ENCODE peak calls at places on chromosomes 4 and X, in seven cellular contexts. N is GM12865, K is heart left ventricle, H is astrocyte of the spinal cord, D is right lobe of liver, X is AG04449, C is hepatocyte. I is an unnamed sample.

GRCh38 chr4:10897076-10897475 is 212.5 kb upstream of the CLNK start:
- DNase-seq in X (no peak), C (no peak), N (no peak), H (no peak), D (no peak), K (no peak), I (no peak)

GRCh38 chr4:189200346-189200745 is 740.3 kb upstream of the FRG1 start:
- DNase-seq in D (no peak), H (no peak), N (no peak), C (no peak), X (no peak), K (no peak), I (no peak)

GRCh38 chrX:129842510-129843208 is 1.0 kb downstream of the ZDHHC9 start:
- DNase-seq in X (no peak), K (peak), N (peak), H (peak), D (peak), C (peak), I (peak)

GRCh38 chr4:185847352-185848078 is 35.5 kb upstream of the SORBS2 start:
- DNase-seq in D (no peak), X (peak), H (peak), N (no peak), C (peak), K (peak), I (peak)

GRCh38 chrX:16310326-16310725 is 143.0 kb downstream of the MAGEB17 start:
- DNase-seq in D (no peak), C (peak), N (no peak), X (no peak), H (no peak), K (no peak), I (no peak)

GRCh38 chrX:123083924-123084323 is 100.2 kb upstream of the GRIA3 start:
- DNase-seq in C (no peak), N (no peak), X (no peak), D (no peak), K (no peak), H (peak), I (no peak)

GRCh38 chrX:11934089-11934488 is 176.1 kb downstream of the MSL3 start:
- DNase-seq in N (no peak), C (no peak), X (no peak), K (no peak), D (no peak), H (no peak), I (no peak)

GRCh38 chr4:38769441-38770210 is 13.2 kb downstream of the TLR10 start:
- DNase-seq in H (no peak), D (no peak), C (no peak), N (peak), X (no peak), K (no peak), I (no peak)

GRCh38 chr4:98434816-98435215 is 173.6 kb downstream of the RAP1GDS1 start:
- DNase-seq in H (no peak), N (no peak), C (no peak), X (no peak), K (no peak), D (no peak), I (no peak)

GRCh38 chr4:74118600-74119351 is 19.8 kb upstream of the CXCL2 start:
- DNase-seq in K (no peak), N (no peak), D (no peak), C (no peak), X (no peak), H (no peak), I (no peak)

GRCh38 chrX:152632445-152633097 is 5.1 kb upstream of the GABRQ start:
- DNase-seq in K (peak), N (peak), H (peak), X (no peak), D (no peak), C (peak), I (no peak)

GRCh38 chrX:143994206-143994605 is 110.3 kb downstream of the UBE2NL start:
- DNase-seq in D (no peak), C (no peak), H (peak), X (no peak), N (no peak), K (no peak), I (no peak)

GRCh38 chr4:145098675-145099037 is 545 bp downstream of the ABCE1 start:
- DNase-seq in X (no peak), K (peak), D (no peak), N (peak), C (peak), H (peak), I (no peak)

GRCh38 chr4:153152453-153153338 is 51.5 kb upstream of the TRIM2 start:
- DNase-seq in H (peak), K (peak), N (peak), X (no peak), C (peak), D (no peak), I (no peak)

GRCh38 chr4:19329631-19330030 is 922.1 kb upstream of the SLIT2 start:
- DNase-seq in N (no peak), X (no peak), H (peak), C (no peak), K (no peak), D (no peak), I (no peak)

GRCh38 chr4:126468144-126468543 is 1153.4 kb downstream of the FAT4 start:
- DNase-seq in K (no peak), X (no peak), D (no peak), C (no peak), N (no peak), H (no peak), I (no peak)

GRCh38 chr4:86450861-86451260 is 91.0 kb upstream of the MAPK10 start:
- DNase-seq in H (no peak), D (no peak), X (no peak), N (no peak), C (no peak), K (no peak), I (no peak)

GRCh38 chr4:173494013-173494970 is 35.7 kb downstream of the HAND2 start:
- DNase-seq in K (peak), N (peak), D (no peak), C (peak), X (no peak), H (peak), I (no peak)

GRCh38 chr4:153018716-153019115 is 82.6 kb downstream of the FHDC1 start:
- DNase-seq in H (no peak), X (no peak), D (no peak), C (no peak), N (no peak), K (no peak), I (no peak)

GRCh38 chr4:26613242-26613641 is 29.4 kb downstream of the TBC1D19 start:
- DNase-seq in K (no peak), C (no peak), X (no peak), H (no peak), N (no peak), D (no peak), I (no peak)

GRCh38 chrX:9390121-9390520 is 74.7 kb upstream of the TBL1X start:
- DNase-seq in C (no peak), X (no peak), D (no peak), H (peak), N (no peak), K (no peak), I (no peak)

GRCh38 chrX:72046447-72046846 is 85.3 kb downstream of the RTL5 start:
- DNase-seq in C (no peak), H (no peak), K (no peak), D (no peak), N (no peak), X (no peak), I (no peak)

GRCh38 chrX:65644621-65645287 is 22.7 kb upstream of the MSN start:
- DNase-seq in X (peak), N (no peak), K (peak), H (peak), D (peak), C (peak), I (peak)

GRCh38 chr4:108954880-108955279 is 192.0 kb upstream of the ETNPPL start:
- DNase-seq in D (no peak), N (no peak), X (no peak), H (no peak), K (no peak), C (no peak), I (no peak)

GRCh38 chr4:100590308-100590707 is 72.5 kb upstream of the EMCN start:
- DNase-seq in H (no peak), C (no peak), X (no peak), N (no peak), K (no peak), D (no peak), I (no peak)

GRCh38 chrX:40098264-40099045 is 697 bp upstream of the BCOR start:
- DNase-seq in X (no peak), D (no peak), C (peak), K (peak), N (peak), H (peak), I (no peak)

GRCh38 chr4:176236909-176237308 is 32.1 kb downstream of the ASB5 start:
- DNase-seq in H (no peak), N (peak), D (no peak), C (peak), K (no peak), X (no peak), I (no peak)

GRCh38 chrX:47644557-47645091 is 5.7 kb downstream of the ELK1 start:
- DNase-seq in X (no peak), K (no peak), N (no peak), H (no peak), C (peak), D (no peak), I (no peak)

GRCh38 chrX:106906361-106906760 is 3.2 kb upstream of the RIPPLY1 start:
- DNase-seq in K (no peak), X (no peak), H (no peak), D (no peak), N (no peak), C (peak), I (no peak)

GRCh38 chr4:174375422-174375821 is 91.7 kb downstream of the CEP44 start:
- DNase-seq in X (no peak), K (no peak), C (no peak), N (no peak), D (no peak), H (no peak), I (no peak)

GRCh38 chr4:929970-930625 is 2.0 kb downstream of the GAK start:
- DNase-seq in D (no peak), N (peak), C (no peak), X (no peak), K (no peak), H (no peak), I (no peak)

GRCh38 chr4:116275006-116275405 is 810.4 kb downstream of the TRAM1L1 start:
- DNase-seq in K (no peak), D (no peak), H (no peak), X (no peak), C (no peak), N (no peak), I (no peak)

GRCh38 chrX:117835034-117835433 is 281.6 kb downstream of the KLHL13 start:
- DNase-seq in C (no peak), H (no peak), D (no peak), K (no peak), N (no peak), X (no peak), I (no peak)

GRCh38 chrX:13747836-13748235 is 13.3 kb downstream of the OFD1 start:
- DNase-seq in X (no peak), N (peak), H (peak), K (no peak), C (peak), D (no peak), I (no peak)
- TF ChIP-seq CTCF in X (peak), N (no peak), H (peak), K (peak), C (peak), D (peak), I (peak)

GRCh38 chr4:184287697-184288255 is 70.1 kb upstream of the ENPP6 start:
- DNase-seq in H (peak), X (no peak), K (no peak), C (peak), N (peak), D (no peak), I (no peak)
- H3K4me3 ChIP-seq in H (no peak), X (no peak), K (no peak), C (no peak), N (peak), D (no peak), I (no peak)

GRCh38 chr4:121229993-121230392 is 65.9 kb upstream of the TNIP3 start:
- DNase-seq in D (no peak), C (no peak), N (no peak), H (no peak), X (no peak), K (no peak), I (no peak)

GRCh38 chr4:121221608-121222007 is 57.5 kb upstream of the TNIP3 start:
- DNase-seq in N (no peak), C (no peak), K (no peak), D (no peak), H (no peak), X (no peak), I (no peak)

GRCh38 chr4:121226362-121226761 is 62.2 kb upstream of the TNIP3 start:
- DNase-seq in K (no peak), C (no peak), D (no peak), H (peak), N (no peak), X (no peak), I (no peak)

GRCh38 chr4:121228851-121229250 is 64.7 kb upstream of the TNIP3 start:
- DNase-seq in K (no peak), X (no peak), H (no peak), D (no peak), N (no peak), C (no peak), I (no peak)

GRCh38 chr4:121227254-121227867 is 63.2 kb upstream of the TNIP3 start:
- DNase-seq in K (no peak), D (no peak), C (no peak), X (no peak), N (peak), H (no peak), I (no peak)
- TF ChIP-seq CTCF in K (no peak), D (no peak), C (no peak), X (no peak), N (no peak), H (peak), I (no peak)

DNA sequence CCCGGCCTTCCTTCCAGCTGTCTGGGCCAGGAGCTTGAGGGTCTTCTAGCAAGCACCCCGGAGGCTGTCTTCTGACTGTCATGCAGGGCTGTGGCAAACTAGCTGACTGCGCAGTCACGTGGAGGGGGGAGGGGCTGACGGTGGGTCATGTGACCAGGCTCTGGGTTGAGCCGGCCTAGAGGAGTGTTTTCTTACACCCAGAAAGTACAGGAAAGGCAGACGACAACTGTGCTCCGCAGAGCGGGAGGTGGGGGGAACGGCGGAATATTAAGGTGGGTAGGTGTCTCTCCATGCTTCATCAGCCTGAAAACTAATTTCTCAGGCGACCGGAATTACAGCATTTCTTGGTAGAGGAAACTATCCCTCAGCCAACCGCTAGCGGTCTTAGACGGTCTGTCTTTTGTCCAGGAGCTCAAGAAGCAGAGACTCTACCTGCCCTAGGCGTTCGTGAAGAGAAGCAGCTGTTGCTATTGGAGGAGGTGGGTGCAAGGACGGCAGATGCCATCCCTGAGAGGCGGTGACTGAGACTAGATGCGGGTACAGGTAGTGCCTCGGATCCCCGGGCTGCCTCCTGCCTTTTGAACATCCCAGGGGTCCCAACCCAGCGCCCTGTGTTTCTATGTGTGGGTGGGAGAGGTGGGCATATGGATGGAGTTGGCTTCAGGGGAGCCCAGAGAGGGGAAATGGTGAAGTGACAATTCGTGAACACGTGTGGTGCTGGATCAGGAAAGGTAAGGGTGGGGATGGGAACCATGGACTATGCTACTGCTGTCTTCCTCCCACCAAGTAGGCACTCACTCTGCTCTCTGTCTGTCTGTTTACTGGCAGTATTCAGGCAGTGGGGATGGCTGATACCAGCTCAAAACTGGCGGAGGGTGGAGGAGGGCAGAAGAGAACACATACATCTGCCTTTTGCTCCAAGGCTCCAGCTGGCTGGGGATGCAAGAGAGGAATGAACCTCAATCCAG is 8.8 kb downstream of the GPRASP1 start:
- DNase-seq in H (peak), D (peak), K (peak), X (no peak), N (peak), C (peak), I (peak)
- H3K4me3 ChIP-seq in H (peak), D (peak), K (peak), X (peak), N (peak), C (peak), I (peak)

GRCh38 chrX:32598707-32599106 is 612.6 kb downstream of the DMD start:
- DNase-seq in D (no peak), X (no peak), C (no peak), N (no peak), K (no peak), H (no peak), I (no peak)

GRCh38 chrX:32597777-32598176 is 613.6 kb downstream of the DMD start:
- DNase-seq in N (no peak), C (no peak), D (no peak), H (no peak), K (no peak), X (no peak), I (no peak)

DNA sequence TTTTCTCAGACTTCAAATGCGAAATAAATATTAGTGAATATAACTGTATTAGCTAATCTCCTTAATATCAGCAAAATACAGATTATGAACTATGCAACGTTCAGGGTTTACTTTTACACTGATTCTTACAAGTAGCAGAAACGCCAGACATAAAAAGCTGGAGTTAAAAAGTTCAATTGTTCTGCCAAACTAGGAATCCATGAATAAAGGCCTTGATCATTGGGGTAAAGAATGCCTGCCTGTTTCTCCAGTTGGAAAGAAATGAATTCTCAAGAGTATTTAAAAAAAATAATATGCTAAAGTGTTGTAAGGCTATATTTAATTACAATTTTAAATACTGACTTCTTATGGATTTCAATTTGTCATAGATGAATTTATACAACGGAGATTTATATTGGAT is 612.2 kb downstream of the DMD start:
- DNase-seq in K (no peak), X (no peak), N (no peak), H (no peak), D (no peak), C (no peak), I (no peak)
- TF ChIP-seq CTCF in K (no peak), X (no peak), N (no peak), H (no peak), D (no peak), C (no peak), I (no peak)

DNA sequence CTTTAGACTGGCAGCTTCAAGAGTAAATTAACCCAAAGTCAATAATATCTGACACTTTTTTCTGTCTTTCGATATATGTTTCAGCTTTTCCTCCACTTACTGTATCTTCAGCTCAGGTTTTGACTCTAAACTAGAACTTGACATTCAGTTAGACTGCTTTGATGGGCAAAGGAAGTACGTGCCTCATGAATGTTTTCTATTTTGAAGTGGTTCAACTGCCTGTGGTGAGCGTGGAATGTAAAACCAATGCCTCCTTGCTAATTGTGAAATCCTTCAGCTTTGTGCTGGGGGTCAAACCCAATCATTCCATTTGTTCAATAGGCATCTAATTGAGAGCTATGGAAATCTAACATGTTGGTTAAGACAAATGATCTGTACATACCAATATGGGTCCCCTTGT is 857.0 kb upstream of the HTR2C start:
- DNase-seq in K (no peak), N (no peak), C (no peak), D (no peak), X (no peak), H (no peak), I (no peak)
- H3K4me3 ChIP-seq in K (no peak), N (no peak), C (no peak), D (no peak), X (no peak), H (no peak), I (no peak)

DNA sequence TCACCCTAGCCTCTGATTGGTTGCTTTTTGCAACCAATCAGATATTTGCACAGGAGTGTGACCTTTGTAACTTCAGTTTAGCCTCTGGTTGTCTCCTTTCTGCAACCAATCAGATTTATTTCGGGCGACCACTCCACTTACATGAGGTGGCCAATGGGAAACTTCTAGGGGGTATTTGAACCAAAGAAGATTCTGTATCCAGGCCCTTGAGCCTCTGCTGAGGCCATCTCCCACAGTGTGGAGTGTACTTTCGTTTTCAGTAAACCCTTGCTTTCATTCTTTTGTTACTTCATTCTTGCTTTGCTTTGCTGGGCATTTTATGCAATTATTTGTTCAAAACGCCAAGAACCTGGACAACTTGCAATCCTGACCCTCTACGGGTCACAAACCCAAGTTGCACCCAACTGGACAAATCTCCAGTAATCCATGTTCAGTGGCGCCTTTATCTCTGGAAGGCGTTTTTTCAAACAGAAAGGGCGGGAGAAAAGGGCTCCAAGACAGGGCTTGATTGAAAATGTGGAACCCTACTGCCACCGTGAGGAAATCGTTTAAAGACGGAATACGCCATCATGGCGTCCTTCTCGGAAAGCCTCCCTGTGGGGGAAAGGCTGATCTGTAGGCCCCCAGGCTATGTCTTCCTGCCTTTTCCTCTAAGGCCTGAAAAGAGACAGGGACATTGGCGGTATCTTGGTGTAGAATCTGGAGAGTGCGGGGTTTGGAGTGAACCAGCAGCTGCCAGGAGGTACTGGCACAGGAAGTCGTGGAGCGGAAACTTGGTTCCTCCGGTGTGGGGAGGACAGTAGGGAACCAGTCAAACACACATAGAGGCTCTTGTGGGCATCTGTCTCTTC is 184.6 kb downstream of the OR13H1 start:
- DNase-seq in D (peak), N (no peak), K (peak), H (peak), C (no peak), X (no peak), I (no peak)
- TF ChIP-seq CTCF in D (peak), N (no peak), K (no peak), H (peak), C (no peak), X (no peak), I (no peak)